ENCODE peak calls at places on chromosomes 12 and 14, in ten cellular contexts. One of them, this sample, is unnamed.

GRCh38 chr14:61254803-61255526 is 26.2 kb downstream of the TMEM30B start:
- DNase-seq in AG04450: no peak
- DNase-seq in cardiac muscle cell: no peak
- DNase-seq in SJCRH30: no peak
- DNase-seq in right lobe of liver: no peak
- DNase-seq in CD8-positive, alpha-beta T cell: no peak
- DNase-seq in tibial nerve: no peak
- DNase-seq in pancreas: no peak
- DNase-seq in right cardiac atrium: no peak
- DNase-seq in hepatocyte: no peak
- DNase-seq in this sample: no peak

GRCh38 chr14:79424462-79424861 is 786.8 kb downstream of the DIO2 start:
- DNase-seq in AG04450: peak; percentile 15
- DNase-seq in cardiac muscle cell: no peak
- DNase-seq in SJCRH30: no peak
- DNase-seq in right lobe of liver: no peak
- DNase-seq in CD8-positive, alpha-beta T cell: no peak
- DNase-seq in tibial nerve: no peak
- DNase-seq in pancreas: no peak
- DNase-seq in right cardiac atrium: no peak
- DNase-seq in hepatocyte: no peak
- DNase-seq in this sample: no peak

GRCh38 chr14:104985675-104986486 is at the start of gene CLBA1:
- DNase-seq in AG04450: peak; percentile 70
- DNase-seq in cardiac muscle cell: peak; percentile 94
- DNase-seq in SJCRH30: peak; percentile 90
- DNase-seq in right lobe of liver: peak; percentile 95
- DNase-seq in CD8-positive, alpha-beta T cell: peak; percentile 87
- DNase-seq in tibial nerve: no peak
- DNase-seq in pancreas: peak; percentile 84
- DNase-seq in right cardiac atrium: peak; percentile 96
- DNase-seq in hepatocyte: peak; percentile 97
- DNase-seq in this sample: peak; percentile 84

GRCh38 chr14:30496852-30497251 is 62.1 kb upstream of the G2E3 start:
- DNase-seq in AG04450: no peak
- DNase-seq in cardiac muscle cell: no peak
- DNase-seq in SJCRH30: no peak
- DNase-seq in right lobe of liver: no peak
- DNase-seq in CD8-positive, alpha-beta T cell: no peak
- DNase-seq in tibial nerve: no peak
- DNase-seq in pancreas: no peak
- DNase-seq in right cardiac atrium: no peak
- DNase-seq in hepatocyte: no peak
- DNase-seq in this sample: no peak

GRCh38 chr14:61838661-61839060 is 76.4 kb downstream of the SNAPC1 start:
- DNase-seq in AG04450: no peak
- DNase-seq in cardiac muscle cell: no peak
- DNase-seq in SJCRH30: no peak
- DNase-seq in right lobe of liver: no peak
- DNase-seq in CD8-positive, alpha-beta T cell: no peak
- DNase-seq in tibial nerve: no peak
- DNase-seq in pancreas: no peak
- DNase-seq in right cardiac atrium: no peak
- DNase-seq in hepatocyte: no peak
- DNase-seq in this sample: no peak

GRCh38 chr12:131609762-131610161 is 101.1 kb upstream of the SFSWAP start:
- DNase-seq in AG04450: no peak
- DNase-seq in cardiac muscle cell: no peak
- DNase-seq in SJCRH30: no peak
- DNase-seq in right lobe of liver: no peak
- DNase-seq in CD8-positive, alpha-beta T cell: no peak
- DNase-seq in tibial nerve: no peak
- DNase-seq in pancreas: no peak
- DNase-seq in right cardiac atrium: no peak
- DNase-seq in hepatocyte: no peak
- DNase-seq in this sample: no peak

GRCh38 chr12:12587878-12588277 is 23.8 kb upstream of the CREBL2 start:
- DNase-seq in AG04450: no peak
- DNase-seq in cardiac muscle cell: no peak
- DNase-seq in SJCRH30: no peak
- DNase-seq in right lobe of liver: no peak
- DNase-seq in CD8-positive, alpha-beta T cell: no peak
- DNase-seq in tibial nerve: no peak
- DNase-seq in pancreas: no peak
- DNase-seq in right cardiac atrium: no peak
- DNase-seq in hepatocyte: no peak
- DNase-seq in this sample: no peak

GRCh38 chr14:42224053-42224888 is 617.6 kb downstream of the LRFN5 start:
- DNase-seq in AG04450: peak; percentile 38
- DNase-seq in cardiac muscle cell: peak; percentile 78
- DNase-seq in SJCRH30: peak; percentile 83
- DNase-seq in right lobe of liver: peak; percentile 48
- DNase-seq in CD8-positive, alpha-beta T cell: no peak
- DNase-seq in tibial nerve: peak; percentile 53
- DNase-seq in pancreas: peak; percentile 43
- DNase-seq in right cardiac atrium: peak; percentile 37
- DNase-seq in hepatocyte: peak; percentile 80
- DNase-seq in this sample: peak; percentile 31

GRCh38 chr14:39665084-39665483 is 232.9 kb upstream of the FBXO33 start:
- DNase-seq in AG04450: no peak
- DNase-seq in cardiac muscle cell: no peak
- DNase-seq in SJCRH30: no peak
- DNase-seq in right lobe of liver: no peak
- DNase-seq in CD8-positive, alpha-beta T cell: no peak
- DNase-seq in tibial nerve: no peak
- DNase-seq in pancreas: no peak
- DNase-seq in right cardiac atrium: no peak
- DNase-seq in hepatocyte: no peak
- DNase-seq in this sample: no peak

GRCh38 chr12:121064116-121064515 is 25.1 kb upstream of the OASL start:
- DNase-seq in AG04450: no peak
- DNase-seq in cardiac muscle cell: no peak
- DNase-seq in SJCRH30: no peak
- DNase-seq in right lobe of liver: no peak
- DNase-seq in CD8-positive, alpha-beta T cell: no peak
- DNase-seq in tibial nerve: no peak
- DNase-seq in pancreas: no peak
- DNase-seq in right cardiac atrium: no peak
- DNase-seq in hepatocyte: no peak
- DNase-seq in this sample: no peak

GRCh38 chr14:55846852-55847471 is 267.0 kb downstream of the KTN1 start:
- DNase-seq in AG04450: no peak
- DNase-seq in cardiac muscle cell: no peak
- DNase-seq in SJCRH30: no peak
- DNase-seq in right lobe of liver: no peak
- DNase-seq in CD8-positive, alpha-beta T cell: no peak
- DNase-seq in tibial nerve: peak; percentile 35
- DNase-seq in pancreas: no peak
- DNase-seq in right cardiac atrium: peak; percentile 62
- DNase-seq in hepatocyte: no peak
- DNase-seq in this sample: peak; percentile 2

GRCh38 chr12:211142-211465 is 2.9 kb downstream of the SLC6A12 start:
- DNase-seq in AG04450: no peak
- DNase-seq in cardiac muscle cell: no peak
- DNase-seq in SJCRH30: no peak
- DNase-seq in right lobe of liver: no peak
- DNase-seq in CD8-positive, alpha-beta T cell: no peak
- DNase-seq in tibial nerve: no peak
- DNase-seq in pancreas: no peak
- DNase-seq in right cardiac atrium: peak; percentile 3
- DNase-seq in hepatocyte: no peak
- DNase-seq in this sample: no peak

GRCh38 chr12:9072481-9073038 is 43.2 kb downstream of the A2M start:
- DNase-seq in AG04450: no peak
- DNase-seq in cardiac muscle cell: no peak
- DNase-seq in SJCRH30: no peak
- DNase-seq in right lobe of liver: no peak
- DNase-seq in CD8-positive, alpha-beta T cell: no peak
- DNase-seq in tibial nerve: no peak
- DNase-seq in pancreas: no peak
- DNase-seq in right cardiac atrium: no peak
- DNase-seq in hepatocyte: no peak
- DNase-seq in this sample: no peak
- H3K27ac ChIP-seq in AG04450: no peak overlapping the region
- H3K27ac ChIP-seq in cardiac muscle cell: no peak overlapping the region
- H3K27ac ChIP-seq in SJCRH30: no peak overlapping the region
- H3K27ac ChIP-seq in right lobe of liver: peak overlapping the region; percentile 73
- H3K27ac ChIP-seq in CD8-positive, alpha-beta T cell: no peak overlapping the region
- H3K27ac ChIP-seq in tibial nerve: no peak overlapping the region
- H3K27ac ChIP-seq in pancreas: no peak overlapping the region
- H3K27ac ChIP-seq in right cardiac atrium: no peak overlapping the region
- H3K27ac ChIP-seq in hepatocyte: no peak overlapping the region
- H3K27ac ChIP-seq in this sample: no peak overlapping the region

GRCh38 chr14:91249841-91250616 is 5.5 kb upstream of the GPR68 start:
- DNase-seq in AG04450: no peak
- DNase-seq in cardiac muscle cell: no peak
- DNase-seq in SJCRH30: peak; percentile 70
- DNase-seq in right lobe of liver: no peak
- DNase-seq in CD8-positive, alpha-beta T cell: no peak
- DNase-seq in tibial nerve: no peak
- DNase-seq in pancreas: no peak
- DNase-seq in right cardiac atrium: no peak
- DNase-seq in hepatocyte: peak; percentile 36
- DNase-seq in this sample: no peak
- H3K27ac ChIP-seq in AG04450: no peak overlapping the region
- H3K27ac ChIP-seq in cardiac muscle cell: no peak overlapping the region
- H3K27ac ChIP-seq in SJCRH30: no peak overlapping the region
- H3K27ac ChIP-seq in right lobe of liver: no peak overlapping the region
- H3K27ac ChIP-seq in CD8-positive, alpha-beta T cell: peak overlapping the region; percentile 43
- H3K27ac ChIP-seq in tibial nerve: no peak overlapping the region
- H3K27ac ChIP-seq in pancreas: no peak overlapping the region
- H3K27ac ChIP-seq in right cardiac atrium: no peak overlapping the region
- H3K27ac ChIP-seq in hepatocyte: no peak overlapping the region
- H3K27ac ChIP-seq in this sample: no peak overlapping the region

GRCh38 chr12:123077298-123078113 is 73.4 kb downstream of the PITPNM2 start:
- DNase-seq in AG04450: no peak
- DNase-seq in cardiac muscle cell: no peak
- DNase-seq in SJCRH30: no peak
- DNase-seq in right lobe of liver: no peak
- DNase-seq in CD8-positive, alpha-beta T cell: no peak
- DNase-seq in tibial nerve: no peak
- DNase-seq in pancreas: no peak
- DNase-seq in right cardiac atrium: peak; percentile 38
- DNase-seq in hepatocyte: no peak
- DNase-seq in this sample: no peak

GRCh38 chr12:123078114-123078465 is 72.8 kb downstream of the PITPNM2 start:
- DNase-seq in AG04450: no peak
- DNase-seq in cardiac muscle cell: no peak
- DNase-seq in SJCRH30: no peak
- DNase-seq in right lobe of liver: no peak
- DNase-seq in CD8-positive, alpha-beta T cell: no peak
- DNase-seq in tibial nerve: no peak
- DNase-seq in pancreas: no peak
- DNase-seq in right cardiac atrium: peak; percentile 42
- DNase-seq in hepatocyte: no peak
- DNase-seq in this sample: no peak

GRCh38 chr12:123075092-123075491 is 75.8 kb downstream of the PITPNM2 start:
- DNase-seq in AG04450: no peak
- DNase-seq in cardiac muscle cell: no peak
- DNase-seq in SJCRH30: no peak
- DNase-seq in right lobe of liver: no peak
- DNase-seq in CD8-positive, alpha-beta T cell: no peak
- DNase-seq in tibial nerve: peak; percentile 55
- DNase-seq in pancreas: no peak
- DNase-seq in right cardiac atrium: peak; percentile 71
- DNase-seq in hepatocyte: no peak
- DNase-seq in this sample: no peak

GRCh38 chr12:123075591-123076171 is 75.2 kb downstream of the PITPNM2 start:
- DNase-seq in AG04450: no peak
- DNase-seq in cardiac muscle cell: peak; percentile 81
- DNase-seq in SJCRH30: peak; percentile 59
- DNase-seq in right lobe of liver: no peak
- DNase-seq in CD8-positive, alpha-beta T cell: peak; percentile 63
- DNase-seq in tibial nerve: no peak
- DNase-seq in pancreas: no peak
- DNase-seq in right cardiac atrium: no peak
- DNase-seq in hepatocyte: peak; percentile 70
- DNase-seq in this sample: no peak

GRCh38 chr12:123076604-123077297 is 74.1 kb downstream of the PITPNM2 start:
- DNase-seq in AG04450: no peak
- DNase-seq in cardiac muscle cell: no peak
- DNase-seq in SJCRH30: no peak
- DNase-seq in right lobe of liver: no peak
- DNase-seq in CD8-positive, alpha-beta T cell: peak; percentile 43
- DNase-seq in tibial nerve: no peak
- DNase-seq in pancreas: no peak
- DNase-seq in right cardiac atrium: no peak
- DNase-seq in hepatocyte: no peak
- DNase-seq in this sample: no peak
- H3K27ac ChIP-seq in AG04450: no peak overlapping the region
- H3K27ac ChIP-seq in cardiac muscle cell: no peak overlapping the region
- H3K27ac ChIP-seq in SJCRH30: no peak overlapping the region
- H3K27ac ChIP-seq in right lobe of liver: peak overlapping the region; percentile 2
- H3K27ac ChIP-seq in CD8-positive, alpha-beta T cell: peak overlapping the region; percentile 71
- H3K27ac ChIP-seq in tibial nerve: no peak overlapping the region
- H3K27ac ChIP-seq in pancreas: no peak overlapping the region
- H3K27ac ChIP-seq in right cardiac atrium: peak overlapping the region; percentile 57
- H3K27ac ChIP-seq in hepatocyte: peak overlapping the region; percentile 48
- H3K27ac ChIP-seq in this sample: no peak overlapping the region

GRCh38 chr14:93975791-93976476 is 436 bp downstream of the ASB2 start:
- DNase-seq in AG04450: no peak
- DNase-seq in cardiac muscle cell: no peak
- DNase-seq in SJCRH30: no peak
- DNase-seq in right lobe of liver: no peak
- DNase-seq in CD8-positive, alpha-beta T cell: no peak
- DNase-seq in tibial nerve: no peak
- DNase-seq in pancreas: no peak
- DNase-seq in right cardiac atrium: peak; percentile 17
- DNase-seq in hepatocyte: no peak
- DNase-seq in this sample: no peak

GRCh38 chr14:93974833-93975232 is 1.5 kb downstream of the ASB2 start:
- DNase-seq in AG04450: no peak
- DNase-seq in cardiac muscle cell: no peak
- DNase-seq in SJCRH30: peak; percentile 78
- DNase-seq in right lobe of liver: no peak
- DNase-seq in CD8-positive, alpha-beta T cell: no peak
- DNase-seq in tibial nerve: no peak
- DNase-seq in pancreas: no peak
- DNase-seq in right cardiac atrium: peak; percentile 70
- DNase-seq in hepatocyte: no peak
- DNase-seq in this sample: no peak

GRCh38 chr14:93977171-93977570 is 801 bp upstream of the ASB2 start:
- DNase-seq in AG04450: no peak
- DNase-seq in cardiac muscle cell: no peak
- DNase-seq in SJCRH30: no peak
- DNase-seq in right lobe of liver: no peak
- DNase-seq in CD8-positive, alpha-beta T cell: no peak
- DNase-seq in tibial nerve: no peak
- DNase-seq in pancreas: no peak
- DNase-seq in right cardiac atrium: peak; percentile 12
- DNase-seq in hepatocyte: no peak
- DNase-seq in this sample: no peak

GRCh38 chr14:93977790-93978581 is 1.6 kb upstream of the ASB2 start:
- DNase-seq in AG04450: no peak
- DNase-seq in cardiac muscle cell: no peak
- DNase-seq in SJCRH30: no peak
- DNase-seq in right lobe of liver: no peak
- DNase-seq in CD8-positive, alpha-beta T cell: peak; percentile 52
- DNase-seq in tibial nerve: no peak
- DNase-seq in pancreas: no peak
- DNase-seq in right cardiac atrium: peak; percentile 19
- DNase-seq in hepatocyte: no peak
- DNase-seq in this sample: no peak

GRCh38 chr14:93976477-93977057 is at the start of gene ASB2:
- DNase-seq in AG04450: peak; percentile 47
- DNase-seq in cardiac muscle cell: peak; percentile 74
- DNase-seq in SJCRH30: no peak
- DNase-seq in right lobe of liver: no peak
- DNase-seq in CD8-positive, alpha-beta T cell: no peak
- DNase-seq in tibial nerve: no peak
- DNase-seq in pancreas: no peak
- DNase-seq in right cardiac atrium: peak; percentile 29
- DNase-seq in hepatocyte: no peak
- DNase-seq in this sample: no peak
- H3K27ac ChIP-seq in AG04450: peak within 1 kb of the TSS; percentile 65
- H3K27ac ChIP-seq in cardiac muscle cell: peak within 1 kb of the TSS; percentile 100
- H3K27ac ChIP-seq in SJCRH30: no peak within 1 kb of the TSS
- H3K27ac ChIP-seq in right lobe of liver: no peak within 1 kb of the TSS
- H3K27ac ChIP-seq in CD8-positive, alpha-beta T cell: no peak within 1 kb of the TSS
- H3K27ac ChIP-seq in tibial nerve: no peak within 1 kb of the TSS
- H3K27ac ChIP-seq in pancreas: no peak within 1 kb of the TSS
- H3K27ac ChIP-seq in right cardiac atrium: peak within 1 kb of the TSS; percentile 67
- H3K27ac ChIP-seq in hepatocyte: no peak within 1 kb of the TSS
- H3K27ac ChIP-seq in this sample: no peak within 1 kb of the TSS

This sample was measured in substantia nigra.